ENCODE peak calls at places on chromosomes 2 and 18, in six cellular contexts. L is SK-N-SH, Z is H1, M is IMR-90, Y is A549, B is K562. K is an unnamed sample.

GRCh38 chr2:14634885-14635871 is 2.7 kb downstream of the LRATD1 start:
- DNase-seq in L (peak), Z (no peak), M (peak), Y (peak), B (peak), K (peak)

GRCh38 chr2:122139739-122140138 is 384.3 kb downstream of the TSN start:
- DNase-seq in L (no peak), Z (no peak), M (no peak), Y (no peak), B (no peak), K (no peak)

GRCh38 chr2:120204945-120205670 is 18.1 kb downstream of the TMEM185B start:
- DNase-seq in L (no peak), Z (no peak), M (no peak), Y (no peak), B (no peak), K (no peak)

GRCh38 chr18:44181951-44182350 is 498.7 kb upstream of the SETBP1 start:
- DNase-seq in L (no peak), Z (no peak), M (no peak), Y (no peak), B (no peak), K (no peak)

GRCh38 chr2:11248-11941 is 34.9 kb downstream of the FAM110C start:
- DNase-seq in L (no peak), Z (peak), M (peak), Y (no peak), B (peak), K (peak)

GRCh38 chr2:205959528-205959927 is 126.4 kb downstream of the INO80D start:
- DNase-seq in L (no peak), Z (no peak), M (no peak), Y (no peak), B (no peak), K (no peak)

GRCh38 chr2:138814123-138814883 is 34.1 kb upstream of the NXPH2 start:
- DNase-seq in L (no peak), Z (no peak), M (no peak), Y (no peak), B (peak), K (peak)

GRCh38 chr18:9539283-9539682 is 64.0 kb downstream of the RALBP1 start:
- DNase-seq in L (no peak), Z (no peak), M (peak), Y (no peak), B (no peak), K (no peak)

GRCh38 chr2:170525566-170525900 is 189.6 kb upstream of the SP5 start:
- DNase-seq in L (no peak), Z (no peak), M (peak), Y (peak), B (no peak), K (no peak)

GRCh38 chr2:177577075-177577474 is 184.5 kb downstream of the AGPS start:
- DNase-seq in L (no peak), Z (no peak), M (no peak), Y (no peak), B (no peak), K (no peak)

GRCh38 chr2:165277295-165277694 is 38.1 kb downstream of the SCN2A start:
- DNase-seq in L (no peak), Z (no peak), M (peak), Y (no peak), B (no peak), K (no peak)

GRCh38 chr2:130185896-130186295 is 3.8 kb downstream of the MZT2B start:
- DNase-seq in L (no peak), Z (no peak), M (no peak), Y (no peak), B (no peak), K (no peak)

GRCh38 chr2:111160758-111161157 is 40.0 kb downstream of the BCL2L11 start:
- DNase-seq in L (no peak), Z (no peak), M (peak), Y (no peak), B (no peak), K (no peak)

GRCh38 chr2:55839182-55839819 is 84.3 kb downstream of the EFEMP1 start:
- DNase-seq in L (no peak), Z (no peak), M (peak), Y (peak), B (no peak), K (peak)

GRCh38 chr2:152166633-152167032 is 8.9 kb downstream of the STAM2 start:
- DNase-seq in L (no peak), Z (no peak), M (peak), Y (no peak), B (no peak), K (no peak)

GRCh38 chr18:79924814-79925655 is 26.4 kb downstream of the SLC66A2 start:
- DNase-seq in L (no peak), Z (no peak), M (no peak), Y (no peak), B (no peak), K (peak)

GRCh38 chr2:181971032-181971431 is 14.6 kb upstream of the PPP1R1C start:
- DNase-seq in L (no peak), Z (no peak), M (no peak), Y (no peak), B (no peak), K (no peak)

GRCh38 chr2:207121784-207122183 is 44.0 kb downstream of the KLF7 start:
- DNase-seq in L (no peak), Z (no peak), M (peak), Y (no peak), B (no peak), K (no peak)

GRCh38 chr2:10062931-10063365 is 17.3 kb downstream of the CYS1 start:
- DNase-seq in L (no peak), Z (no peak), M (no peak), Y (no peak), B (no peak), K (no peak)

GRCh38 chr18:79784071-79784913 is 13.4 kb upstream of the KCNG2 start:
- DNase-seq in L (no peak), Z (no peak), M (no peak), Y (no peak), B (no peak), K (no peak)

GRCh38 chr2:119240311-119241204 is 16.9 kb downstream of the STEAP3 start:
- DNase-seq in L (peak), Z (no peak), M (peak), Y (peak), B (peak), K (peak)

GRCh38 chr2:70679244-70679643 is 88.8 kb downstream of the ADD2 start:
- DNase-seq in L (no peak), Z (no peak), M (no peak), Y (no peak), B (no peak), K (no peak)

GRCh38 chr2:32712870-32713269 is 85.0 kb downstream of the TTC27 start:
- DNase-seq in L (no peak), Z (no peak), M (peak), Y (no peak), B (no peak), K (no peak)

GRCh38 chr2:98761267-98761781 is 30.4 kb upstream of the MGAT4A start:
- DNase-seq in L (no peak), Z (no peak), M (no peak), Y (no peak), B (no peak), K (no peak)

GRCh38 chr2:182043021-182043420 is 57.4 kb downstream of the PPP1R1C start:
- DNase-seq in L (no peak), Z (no peak), M (no peak), Y (no peak), B (no peak), K (no peak)

DNA sequence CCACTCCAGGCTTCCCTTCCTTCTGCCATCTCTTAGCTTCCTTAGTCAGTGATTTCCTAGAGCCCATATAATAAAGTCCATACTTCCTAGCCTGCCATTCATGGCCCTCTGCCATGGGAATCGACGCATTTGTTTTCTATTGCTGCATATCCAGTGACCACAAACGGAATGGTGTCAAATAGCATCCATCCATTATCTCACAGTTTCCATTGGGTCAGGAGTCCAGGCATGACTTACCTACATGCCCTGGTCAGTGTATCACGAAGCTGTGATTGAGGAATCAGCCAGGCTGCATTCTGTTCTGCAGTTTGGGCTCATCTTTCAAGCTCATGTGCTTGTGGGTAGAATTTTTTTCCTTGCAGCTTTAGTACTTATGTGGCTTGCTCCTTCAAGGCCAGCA is 209.7 kb upstream of the EPAS1 start:
- DNase-seq in L (no peak), Z (no peak), M (peak), Y (no peak), B (no peak), K (no peak)
- TF ChIP-seq USF2 in L (no peak), Z (no peak), M (no peak), Y (no peak), B (no peak), K (no peak)

DNA sequence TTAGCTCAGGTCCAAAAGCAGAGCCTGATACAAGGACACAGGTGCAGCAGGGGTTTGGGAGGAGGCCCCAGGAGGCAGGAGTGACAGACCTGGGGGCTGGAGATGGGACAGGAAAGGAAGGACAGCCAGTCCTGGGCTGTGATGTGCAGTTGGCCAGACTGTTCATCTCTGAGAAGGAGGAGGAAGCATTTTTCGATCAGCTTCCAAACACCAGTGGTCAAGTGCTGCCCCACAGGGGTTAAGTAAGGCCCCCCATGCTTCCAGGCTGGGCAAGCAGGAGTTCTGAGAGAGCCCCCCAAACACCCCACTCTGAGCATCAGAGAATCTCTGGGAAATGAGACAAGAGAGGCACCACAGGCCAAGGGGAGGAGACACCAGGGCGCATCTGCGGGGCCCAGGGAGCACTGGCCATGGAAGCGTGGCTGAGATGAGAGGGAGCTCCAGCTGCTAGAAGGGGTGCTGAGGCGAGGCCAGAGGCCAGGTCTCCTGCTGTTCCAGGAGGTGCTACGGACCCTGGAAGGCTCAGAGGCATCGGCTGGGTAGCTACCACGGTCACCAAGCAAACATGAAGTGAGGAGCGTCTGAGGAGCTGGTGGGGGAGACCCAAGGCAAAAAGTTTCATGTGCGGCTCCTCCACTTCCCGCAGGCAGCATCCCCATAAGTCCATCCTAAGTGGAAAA is 5.6 kb upstream of the HDAC4 start:
- DNase-seq in L (no peak), Z (no peak), M (no peak), Y (no peak), B (no peak), K (no peak)
- TF ChIP-seq USF2 in L (no peak), Z (no peak), M (no peak), Y (no peak), B (no peak), K (no peak)

DNA sequence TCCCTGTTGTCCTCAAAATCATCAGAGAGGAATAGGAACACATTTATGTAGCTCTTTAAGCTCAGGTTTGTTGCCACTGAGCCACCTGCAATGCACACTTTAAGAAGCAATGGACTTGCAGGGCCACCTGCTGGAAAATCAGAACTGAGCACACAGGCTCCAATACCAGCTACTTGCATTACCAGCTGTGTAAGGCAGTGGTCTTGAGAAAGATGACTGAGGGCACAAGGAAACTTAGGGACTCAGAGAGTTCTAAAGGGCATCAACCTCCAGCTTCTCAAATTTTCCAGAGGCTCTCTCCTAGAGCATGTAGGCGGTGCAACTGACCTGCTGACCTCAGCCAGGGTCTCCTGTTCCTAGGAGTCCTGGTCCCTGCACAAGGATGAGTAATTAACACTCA is 2.5 kb upstream of the CNDP2 start:
- DNase-seq in L (no peak), Z (no peak), M (peak), Y (peak), B (no peak), K (peak)
- TF ChIP-seq USF2 in L (no peak), Z (no peak), M (no peak), Y (no peak), B (no peak), K (no peak)

GRCh38 chr2:196433116-196433515 is 206.4 kb upstream of the CCDC150 start:
- DNase-seq in L (no peak), Z (no peak), M (no peak), Y (no peak), B (no peak), K (no peak)

GRCh38 chr2:196434217-196434616 is 205.3 kb upstream of the CCDC150 start:
- DNase-seq in L (no peak), Z (no peak), M (no peak), Y (no peak), B (no peak), K (no peak)

GRCh38 chr2:196435189-196435588 is 204.3 kb upstream of the CCDC150 start:
- DNase-seq in L (no peak), Z (no peak), M (peak), Y (no peak), B (no peak), K (no peak)

GRCh38 chr2:196431076-196431475 is 208.4 kb upstream of the CCDC150 start:
- DNase-seq in L (no peak), Z (no peak), M (no peak), Y (no peak), B (no peak), K (no peak)

DNA sequence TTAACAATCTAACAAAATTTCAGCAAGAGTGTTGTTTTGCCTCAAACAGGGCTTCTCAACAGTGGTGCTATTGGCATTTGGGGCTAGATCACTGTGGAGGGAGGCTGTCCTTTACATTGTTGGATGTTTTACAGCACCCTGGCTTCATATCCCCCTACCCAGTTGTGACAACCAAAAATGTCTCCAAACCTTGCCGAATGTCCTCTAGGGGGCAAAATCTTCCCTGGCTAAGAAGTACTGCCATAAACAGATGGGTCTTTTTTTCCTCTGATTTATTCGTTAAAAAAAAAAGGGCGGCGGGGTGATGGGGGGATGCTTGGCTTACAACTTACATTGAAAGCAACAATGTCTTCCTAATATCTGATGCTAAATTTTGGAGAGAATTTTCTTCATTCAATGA is 207.6 kb upstream of the CCDC150 start:
- DNase-seq in L (peak), Z (peak), M (peak), Y (peak), B (no peak), K (peak)
- TF ChIP-seq USF2 in L (no peak), Z (no peak), M (no peak), Y (no peak), B (no peak), K (no peak)

DNA sequence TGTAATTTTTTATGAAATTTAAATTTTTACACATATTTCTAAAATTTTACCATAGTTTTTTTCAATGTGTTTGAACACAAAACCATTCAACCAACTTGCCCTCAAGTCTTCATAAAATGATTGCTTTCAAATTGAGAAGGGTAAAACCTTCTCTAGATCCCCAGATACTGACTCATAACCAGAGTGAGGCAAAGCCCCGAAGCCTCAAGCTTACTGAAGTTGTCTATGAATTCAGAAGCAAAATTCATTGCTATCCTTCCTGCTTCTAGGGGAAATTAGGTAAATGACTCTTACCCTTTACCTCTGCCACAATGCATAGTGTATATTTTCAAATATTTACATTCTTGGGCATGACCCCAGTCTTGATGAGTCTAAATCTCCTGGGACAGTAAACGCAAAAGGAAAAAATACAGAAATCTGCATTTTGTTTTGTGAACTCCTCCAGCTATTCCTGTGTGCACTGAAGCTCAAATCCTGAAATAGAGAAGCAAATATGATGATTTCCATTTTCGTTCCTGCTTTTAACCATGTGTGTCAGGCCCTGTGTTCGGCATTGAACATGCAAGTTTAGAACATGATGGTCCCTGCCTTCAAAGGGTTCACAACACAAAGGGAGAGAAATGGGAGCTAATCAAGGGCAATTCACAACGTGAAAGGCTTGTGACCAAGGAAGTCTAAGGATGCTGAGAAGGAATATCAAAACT is 246.3 kb downstream of the SUCLG1 start:
- DNase-seq in L (no peak), Z (no peak), M (no peak), Y (no peak), B (no peak), K (no peak)
- TF ChIP-seq USF2 in L (no peak), Z (no peak), M (no peak), Y (no peak), B (no peak), K (no peak)

GRCh38 chr18:48544661-48545415 is 6.0 kb downstream of the CTIF start:
- DNase-seq in L (no peak), Z (no peak), M (no peak), Y (no peak), B (no peak), K (no peak)

GRCh38 chr18:48544116-48544515 is 5.3 kb downstream of the CTIF start:
- DNase-seq in L (no peak), Z (no peak), M (peak), Y (no peak), B (no peak), K (no peak)

GRCh38 chr18:48547456-48548403 is 8.9 kb downstream of the CTIF start:
- DNase-seq in L (no peak), Z (no peak), M (peak), Y (no peak), B (peak), K (no peak)

GRCh38 chr18:48546411-48546810 is 7.6 kb downstream of the CTIF start:
- DNase-seq in L (no peak), Z (no peak), M (peak), Y (no peak), B (no peak), K (no peak)

DNA sequence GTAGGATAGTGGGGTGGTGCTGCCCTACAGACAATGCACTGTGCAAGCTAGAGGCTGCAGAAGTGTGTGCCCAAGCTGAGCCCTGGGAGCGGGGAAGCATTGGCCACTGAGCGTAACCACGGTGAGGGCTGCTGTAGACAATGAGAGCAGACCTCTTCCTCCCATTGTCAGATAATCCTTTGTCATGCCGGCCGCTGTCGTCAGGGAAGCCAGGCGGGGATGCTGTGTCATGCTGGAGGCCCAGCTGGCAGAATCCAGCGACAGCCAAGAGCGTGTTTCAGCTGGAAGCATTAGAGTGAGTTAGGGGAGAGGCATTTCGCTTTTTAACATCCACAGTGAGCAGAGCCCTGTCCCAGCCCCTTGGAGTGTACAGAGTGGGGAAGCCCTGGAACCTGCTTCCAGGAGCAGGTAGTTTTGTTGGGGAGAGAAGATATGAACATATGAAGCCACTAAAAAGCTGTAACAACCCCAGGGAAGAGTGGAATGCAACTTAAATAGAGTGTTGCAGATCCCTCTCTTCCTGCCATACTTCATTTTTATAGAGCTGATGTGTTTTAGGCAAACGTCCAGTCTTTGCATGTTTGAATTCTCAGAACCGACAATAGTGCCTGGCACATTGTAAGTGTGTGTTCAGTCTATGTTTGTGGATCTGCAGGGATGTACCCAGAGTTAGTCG is 7.0 kb downstream of the CTIF start:
- DNase-seq in L (peak), Z (no peak), M (peak), Y (no peak), B (peak), K (peak)
- TF ChIP-seq USF2 in L (no peak), Z (no peak), M (no peak), Y (no peak), B (no peak), K (no peak)

DNA sequence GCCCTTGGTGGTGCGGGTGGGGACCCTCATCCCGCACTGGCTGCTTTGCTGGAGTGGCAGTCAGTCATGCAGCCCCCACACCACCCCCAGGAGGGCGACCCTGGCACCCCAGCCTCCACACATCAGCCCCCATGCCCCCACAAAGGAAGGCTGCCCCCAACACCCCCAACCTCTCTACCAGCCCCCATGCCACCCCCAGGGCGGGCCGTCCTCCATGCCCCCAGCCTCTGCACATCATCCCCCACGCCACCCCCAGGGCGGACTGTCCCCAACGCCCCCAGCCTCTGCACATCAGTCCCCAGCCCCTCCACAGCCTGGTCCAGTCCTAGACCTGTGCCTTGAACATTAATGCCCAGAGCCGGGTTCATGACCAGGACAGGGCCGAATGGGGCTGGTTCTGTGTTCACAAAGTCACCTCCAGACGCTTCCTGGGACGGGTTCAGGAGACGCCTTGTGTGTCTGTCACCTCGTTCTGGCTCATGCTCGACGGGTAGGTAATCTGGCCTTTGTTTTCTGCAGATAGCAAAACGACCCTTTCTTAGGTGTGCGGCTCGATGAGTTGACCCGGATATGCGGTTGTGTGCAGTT is 18.4 kb downstream of the D2HGDH start:
- DNase-seq in L (no peak), Z (no peak), M (no peak), Y (no peak), B (no peak), K (no peak)
- TF ChIP-seq USF2 in L (no peak), Z (no peak), M (no peak), Y (no peak), B (no peak), K (no peak)